ENCODE peak calls at places on chromosomes 11 and 22, in seven cellular contexts. One of them, this sample, is unnamed.

GRCh38 chr22:46902998-46903916 is 140.8 kb downstream of the TBC1D22A start:
- DNase-seq in neural progenitor cell: peak
- DNase-seq in HCT116: no peak
- DNase-seq in keratinocyte: no peak
- DNase-seq in SK-N-SH: no peak
- DNase-seq in OCI-LY7: no peak
- DNase-seq in H9: peak
- DNase-seq in this sample: no peak

GRCh38 chr22:20384865-20385264 is 9.1 kb upstream of the ZNF74 start:
- DNase-seq in neural progenitor cell: no peak
- DNase-seq in HCT116: no peak
- DNase-seq in keratinocyte: no peak
- DNase-seq in SK-N-SH: no peak
- DNase-seq in OCI-LY7: no peak
- DNase-seq in H9: no peak
- DNase-seq in this sample: no peak

GRCh38 chr11:60377737-60378136 is 595 bp upstream of the MS4A7 start:
- DNase-seq in neural progenitor cell: no peak
- DNase-seq in HCT116: no peak
- DNase-seq in keratinocyte: no peak
- DNase-seq in SK-N-SH: no peak
- DNase-seq in OCI-LY7: peak
- DNase-seq in H9: no peak
- DNase-seq in this sample: no peak

GRCh38 chr11:47552581-47553416 is at the start of gene CELF1:
- DNase-seq in neural progenitor cell: peak
- DNase-seq in HCT116: peak
- DNase-seq in keratinocyte: no peak
- DNase-seq in SK-N-SH: peak
- DNase-seq in OCI-LY7: peak
- DNase-seq in H9: peak
- DNase-seq in this sample: peak

GRCh38 chr11:62431171-62431895 is 12.5 kb downstream of the SCGB1A1 start:
- DNase-seq in neural progenitor cell: no peak
- DNase-seq in HCT116: no peak
- DNase-seq in keratinocyte: no peak
- DNase-seq in SK-N-SH: no peak
- DNase-seq in OCI-LY7: no peak
- DNase-seq in H9: no peak
- DNase-seq in this sample: no peak

GRCh38 chr11:19978668-19979518 is 181.4 kb downstream of the DBX1 start:
- DNase-seq in neural progenitor cell: no peak
- DNase-seq in HCT116: peak
- DNase-seq in keratinocyte: peak
- DNase-seq in SK-N-SH: no peak
- DNase-seq in OCI-LY7: no peak
- DNase-seq in H9: no peak
- DNase-seq in this sample: peak

GRCh38 chr22:47380692-47381091 is 618.2 kb downstream of the TBC1D22A start:
- DNase-seq in neural progenitor cell: no peak
- DNase-seq in HCT116: no peak
- DNase-seq in keratinocyte: no peak
- DNase-seq in SK-N-SH: no peak
- DNase-seq in OCI-LY7: no peak
- DNase-seq in H9: no peak
- DNase-seq in this sample: no peak

GRCh38 chr11:2774173-2775082 is 74.6 kb upstream of the KCNQ1OT1 start:
- DNase-seq in neural progenitor cell: no peak
- DNase-seq in HCT116: no peak
- DNase-seq in keratinocyte: no peak
- DNase-seq in SK-N-SH: no peak
- DNase-seq in OCI-LY7: no peak
- DNase-seq in H9: no peak
- DNase-seq in this sample: no peak

GRCh38 chr22:46741974-46742519 is 4.0 kb upstream of the CERK start:
- DNase-seq in neural progenitor cell: no peak
- DNase-seq in HCT116: no peak
- DNase-seq in keratinocyte: no peak
- DNase-seq in SK-N-SH: no peak
- DNase-seq in OCI-LY7: no peak
- DNase-seq in H9: no peak
- DNase-seq in this sample: no peak

GRCh38 chr11:64768300-64768694 is 8.5 kb upstream of the PYGM start:
- DNase-seq in neural progenitor cell: no peak
- DNase-seq in HCT116: no peak
- DNase-seq in keratinocyte: no peak
- DNase-seq in SK-N-SH: no peak
- DNase-seq in OCI-LY7: no peak
- DNase-seq in H9: no peak
- DNase-seq in this sample: no peak

GRCh38 chr22:44729391-44730012 is 22.9 kb upstream of the ARHGAP8 start:
- DNase-seq in neural progenitor cell: no peak
- DNase-seq in HCT116: no peak
- DNase-seq in keratinocyte: no peak
- DNase-seq in SK-N-SH: peak
- DNase-seq in OCI-LY7: no peak
- DNase-seq in H9: no peak
- DNase-seq in this sample: no peak

GRCh38 chr11:16001899-16002426 is 354.4 kb downstream of the SOX6 start:
- DNase-seq in neural progenitor cell: peak
- DNase-seq in HCT116: peak
- DNase-seq in keratinocyte: peak
- DNase-seq in SK-N-SH: no peak
- DNase-seq in OCI-LY7: no peak
- DNase-seq in H9: no peak
- DNase-seq in this sample: peak

GRCh38 chr22:45805413-45805812 is 133.8 kb downstream of the ATXN10 start:
- DNase-seq in neural progenitor cell: no peak
- DNase-seq in HCT116: no peak
- DNase-seq in keratinocyte: no peak
- DNase-seq in SK-N-SH: no peak
- DNase-seq in OCI-LY7: no peak
- DNase-seq in H9: no peak
- DNase-seq in this sample: no peak

GRCh38 chr11:19561011-19561410 is 151.6 kb upstream of the NAV2 start:
- DNase-seq in neural progenitor cell: no peak
- DNase-seq in HCT116: no peak
- DNase-seq in keratinocyte: no peak
- DNase-seq in SK-N-SH: no peak
- DNase-seq in OCI-LY7: no peak
- DNase-seq in H9: no peak
- DNase-seq in this sample: no peak

GRCh38 chr22:39773976-39774539 is 119.5 kb downstream of the ENTHD1 start:
- DNase-seq in neural progenitor cell: no peak
- DNase-seq in HCT116: no peak
- DNase-seq in keratinocyte: no peak
- DNase-seq in SK-N-SH: no peak
- DNase-seq in OCI-LY7: peak
- DNase-seq in H9: no peak
- DNase-seq in this sample: no peak

GRCh38 chr22:25334091-25334490 is 114.7 kb downstream of the CRYBB2 start:
- DNase-seq in neural progenitor cell: peak
- DNase-seq in HCT116: peak
- DNase-seq in keratinocyte: no peak
- DNase-seq in SK-N-SH: no peak
- DNase-seq in OCI-LY7: peak
- DNase-seq in H9: peak
- DNase-seq in this sample: peak

GRCh38 chr11:1566381-1567051 is 5.6 kb downstream of the DUSP8 start:
- DNase-seq in neural progenitor cell: no peak
- DNase-seq in HCT116: no peak
- DNase-seq in keratinocyte: no peak
- DNase-seq in SK-N-SH: no peak
- DNase-seq in OCI-LY7: no peak
- DNase-seq in H9: peak
- DNase-seq in this sample: no peak

GRCh38 chr11:44005076-44005800 is 42.5 kb upstream of the ACCSL start:
- DNase-seq in neural progenitor cell: peak
- DNase-seq in HCT116: no peak
- DNase-seq in keratinocyte: no peak
- DNase-seq in SK-N-SH: peak
- DNase-seq in OCI-LY7: no peak
- DNase-seq in H9: no peak
- DNase-seq in this sample: no peak

GRCh38 chr11:70926543-70926942 is 325.8 kb downstream of the SHANK2 start:
- DNase-seq in neural progenitor cell: no peak
- DNase-seq in HCT116: no peak
- DNase-seq in keratinocyte: no peak
- DNase-seq in SK-N-SH: no peak
- DNase-seq in OCI-LY7: no peak
- DNase-seq in H9: no peak
- DNase-seq in this sample: no peak

GRCh38 chr11:72613977-72614376 is 60.2 kb downstream of the PDE2A start:
- DNase-seq in neural progenitor cell: no peak
- DNase-seq in HCT116: no peak
- DNase-seq in keratinocyte: no peak
- DNase-seq in SK-N-SH: no peak
- DNase-seq in OCI-LY7: peak
- DNase-seq in H9: no peak
- DNase-seq in this sample: no peak

GRCh38 chr11:72616655-72617054 is 57.6 kb downstream of the PDE2A start:
- DNase-seq in neural progenitor cell: no peak
- DNase-seq in HCT116: no peak
- DNase-seq in keratinocyte: no peak
- DNase-seq in SK-N-SH: no peak
- DNase-seq in OCI-LY7: no peak
- DNase-seq in H9: no peak
- DNase-seq in this sample: no peak

GRCh38 chr11:72613450-72613849 is 60.8 kb downstream of the PDE2A start:
- DNase-seq in neural progenitor cell: no peak
- DNase-seq in HCT116: no peak
- DNase-seq in keratinocyte: no peak
- DNase-seq in SK-N-SH: no peak
- DNase-seq in OCI-LY7: no peak
- DNase-seq in H9: no peak
- DNase-seq in this sample: no peak

GRCh38 chr11:72615329-72615728 is 58.9 kb downstream of the PDE2A start:
- DNase-seq in neural progenitor cell: no peak
- DNase-seq in HCT116: no peak
- DNase-seq in keratinocyte: no peak
- DNase-seq in SK-N-SH: no peak
- DNase-seq in OCI-LY7: no peak
- DNase-seq in H9: no peak
- DNase-seq in this sample: no peak

GRCh38 chr11:72614381-72614780 is 59.8 kb downstream of the PDE2A start:
- DNase-seq in neural progenitor cell: no peak
- DNase-seq in HCT116: no peak
- DNase-seq in keratinocyte: no peak
- DNase-seq in SK-N-SH: no peak
- DNase-seq in OCI-LY7: no peak
- DNase-seq in H9: no peak
- DNase-seq in this sample: no peak
- H2AFZ ChIP-seq in neural progenitor cell: no peak
- H2AFZ ChIP-seq in HCT116: no peak
- H2AFZ ChIP-seq in keratinocyte: no peak
- H2AFZ ChIP-seq in SK-N-SH: no peak
- H2AFZ ChIP-seq in OCI-LY7: no peak
- H2AFZ ChIP-seq in H9: no peak
- H2AFZ ChIP-seq in this sample: no peak

DNA sequence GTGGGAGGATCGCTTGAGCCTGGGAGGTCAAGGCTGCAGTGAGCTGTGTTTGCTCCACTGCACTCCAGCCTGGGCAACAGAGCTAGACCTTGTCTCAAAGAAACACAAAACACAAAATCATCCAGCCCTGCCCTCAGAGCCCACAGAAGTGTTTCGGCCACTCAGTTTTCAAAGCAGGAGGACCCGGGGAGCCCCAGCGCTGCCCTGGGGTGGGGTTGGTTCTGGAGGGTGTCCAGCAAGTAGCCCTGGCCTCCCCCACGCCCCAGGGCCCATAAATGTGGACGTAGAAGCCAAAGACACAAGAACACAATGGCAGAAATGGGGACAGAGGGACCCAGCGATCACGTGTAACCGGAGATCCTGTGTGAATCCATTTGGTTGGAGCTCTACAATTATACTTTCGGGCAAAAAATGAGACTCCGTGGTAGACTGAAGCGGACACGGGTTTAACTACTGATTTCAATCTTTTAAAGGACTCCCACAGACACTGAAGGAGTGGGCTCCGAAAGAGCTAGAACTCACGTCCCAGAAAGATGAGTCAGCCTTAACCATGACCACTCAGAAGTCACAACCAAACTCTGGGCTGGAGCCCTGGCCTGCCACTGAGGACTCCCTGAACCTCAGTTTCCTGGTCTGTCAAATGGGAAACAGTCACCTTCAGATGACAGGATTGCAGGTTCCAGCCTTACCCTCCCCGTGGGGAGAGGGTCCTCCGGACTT is 9.0 kb upstream of the CYTH4 start:
- DNase-seq in neural progenitor cell: no peak
- DNase-seq in HCT116: no peak
- DNase-seq in keratinocyte: no peak
- DNase-seq in SK-N-SH: no peak
- DNase-seq in OCI-LY7: no peak
- DNase-seq in H9: no peak
- DNase-seq in this sample: peak
- H2AFZ ChIP-seq in neural progenitor cell: no peak
- H2AFZ ChIP-seq in HCT116: no peak
- H2AFZ ChIP-seq in keratinocyte: peak
- H2AFZ ChIP-seq in SK-N-SH: peak
- H2AFZ ChIP-seq in OCI-LY7: peak
- H2AFZ ChIP-seq in H9: no peak
- H2AFZ ChIP-seq in this sample: peak

DNA sequence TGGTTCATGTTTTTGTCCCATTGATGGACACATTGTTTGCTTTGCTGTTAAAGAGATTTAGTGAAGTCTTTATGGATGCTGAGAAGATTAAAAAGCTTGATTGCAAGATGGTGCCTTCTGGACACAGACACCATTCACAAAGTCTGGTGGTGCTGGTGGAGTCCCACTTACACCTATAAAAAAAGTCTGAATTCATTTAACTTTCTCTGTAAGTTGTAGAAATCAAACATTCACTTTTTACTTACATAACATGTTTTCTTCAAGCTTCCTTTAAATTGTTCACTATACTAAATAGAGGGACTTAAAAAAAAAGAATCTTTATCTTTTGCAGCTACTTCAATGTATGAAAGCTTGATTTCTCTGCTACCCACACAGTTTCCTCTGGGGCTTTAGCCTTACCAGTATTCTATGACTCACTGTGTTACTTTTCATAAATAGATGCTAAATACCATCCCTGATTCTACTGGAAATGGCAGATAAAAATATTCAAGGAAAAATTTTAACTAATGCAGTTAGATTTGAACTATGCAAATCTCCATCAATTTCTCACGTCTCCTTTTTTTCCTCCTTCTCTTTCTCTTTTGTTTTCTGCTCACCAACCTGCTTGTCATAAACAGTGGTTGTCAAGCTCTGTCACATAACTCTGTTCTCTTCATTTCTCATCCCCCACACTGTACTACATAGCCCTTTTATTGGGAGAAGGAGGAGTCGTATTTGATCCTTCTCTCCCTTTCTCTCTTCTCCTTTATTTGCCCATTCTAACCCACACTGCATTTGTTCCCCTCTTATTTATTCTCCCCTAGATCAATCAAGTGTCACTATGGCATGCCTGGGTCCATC is 89.7 kb downstream of the FAM76B start:
- DNase-seq in neural progenitor cell: no peak
- DNase-seq in HCT116: no peak
- DNase-seq in keratinocyte: no peak
- DNase-seq in SK-N-SH: no peak
- DNase-seq in OCI-LY7: no peak
- DNase-seq in H9: no peak
- DNase-seq in this sample: peak
- H2AFZ ChIP-seq in neural progenitor cell: peak
- H2AFZ ChIP-seq in HCT116: no peak
- H2AFZ ChIP-seq in keratinocyte: peak
- H2AFZ ChIP-seq in SK-N-SH: no peak
- H2AFZ ChIP-seq in OCI-LY7: peak
- H2AFZ ChIP-seq in H9: no peak
- H2AFZ ChIP-seq in this sample: peak

GRCh38 chr11:88535916-88536547 is 198.5 kb upstream of the CTSC start:
- DNase-seq in neural progenitor cell: no peak
- DNase-seq in HCT116: peak
- DNase-seq in keratinocyte: no peak
- DNase-seq in SK-N-SH: no peak
- DNase-seq in OCI-LY7: no peak
- DNase-seq in H9: no peak
- DNase-seq in this sample: peak
- H2AFZ ChIP-seq in neural progenitor cell: no peak
- H2AFZ ChIP-seq in HCT116: peak
- H2AFZ ChIP-seq in keratinocyte: peak
- H2AFZ ChIP-seq in SK-N-SH: peak
- H2AFZ ChIP-seq in OCI-LY7: no peak
- H2AFZ ChIP-seq in H9: no peak
- H2AFZ ChIP-seq in this sample: peak

This sample was measured in mammary epithelial cell.